ENCODE peak calls at places on chromosomes 1 and 21, in five cellular contexts. M is endodermal cell; Q is tibial artery; S is CD8-positive, alpha-beta memory T cell; N is transverse colon. P is an unnamed sample.

GRCh38 chr1:16046865-16047264 is 3.3 kb downstream of the CLCNKB start:
- DNase-seq in M (no peak), Q (no peak), S (no peak), N (no peak), P (no peak)

GRCh38 chr1:1059494-1060280 is 14.4 kb downstream of the RNF223 start:
- DNase-seq in M (peak), Q (peak), S (peak), N (peak), P (peak)

GRCh38 chr1:228650141-228650540 is 85.1 kb upstream of the RHOU start:
- DNase-seq in M (peak), Q (no peak), S (peak), N (no peak), P (no peak)

GRCh38 chr1:226882631-226883409 is 12.4 kb downstream of the PSEN2 start:
- DNase-seq in M (peak), Q (peak), S (no peak), N (peak), P (no peak)

GRCh38 chr1:2375923-2376260 is 15.5 kb downstream of the MORN1 start:
- DNase-seq in M (no peak), Q (no peak), S (no peak), N (no peak), P (no peak)

GRCh38 chr1:230158422-230159291 is 91.6 kb downstream of the GALNT2 start:
- DNase-seq in M (peak), Q (no peak), S (no peak), N (peak), P (no peak)

GRCh38 chr21:14677023-14677422 is 130.9 kb upstream of the SAMSN1 start:
- DNase-seq in M (no peak), Q (no peak), S (no peak), N (no peak), P (no peak)

GRCh38 chr1:192973202-192973601 is 86.0 kb downstream of the UCHL5 start:
- DNase-seq in M (no peak), Q (no peak), S (no peak), N (no peak), P (no peak)

GRCh38 chr1:160407819-160408801 is 7.7 kb downstream of the VANGL2 start:
- DNase-seq in M (peak), Q (no peak), S (no peak), N (peak), P (no peak)
- H3K27ac ChIP-seq in M (peak), Q (no peak), S (no peak), N (no peak), P (no peak)

GRCh38 chr1:3649342-3650247 is at the start of gene WRAP73:
- DNase-seq in M (peak), Q (peak), S (peak), N (peak), P (peak)
- H3K27ac ChIP-seq in M (no peak), Q (peak), S (peak), N (peak), P (peak)

GRCh38 chr21:43867332-43867703 is 2.3 kb downstream of the AGPAT3 start:
- DNase-seq in M (no peak), Q (no peak), S (no peak), N (no peak), P (no peak)
- H3K27ac ChIP-seq in M (no peak), Q (no peak), S (peak), N (peak), P (peak)

GRCh38 chr1:61043010-61043820 is 39.1 kb upstream of the NFIA start:
- DNase-seq in M (peak), Q (peak), S (peak), N (peak), P (peak)
- H3K27ac ChIP-seq in M (peak), Q (peak), S (no peak), N (peak), P (peak)

GRCh38 chr21:41249476-41249875 is 67.1 kb upstream of the FAM3B start:
- DNase-seq in M (peak), Q (no peak), S (no peak), N (no peak), P (peak)

GRCh38 chr21:41251961-41252642 is 64.5 kb upstream of the FAM3B start:
- DNase-seq in M (peak), Q (no peak), S (no peak), N (no peak), P (no peak)

GRCh38 chr21:41247976-41248545 is 68.5 kb upstream of the FAM3B start:
- DNase-seq in M (peak), Q (no peak), S (no peak), N (no peak), P (peak)

GRCh38 chr21:41247561-41247968 is 69.0 kb upstream of the FAM3B start:
- DNase-seq in M (peak), Q (peak), S (no peak), N (peak), P (peak)

GRCh38 chr21:41250519-41250918 is 66.1 kb upstream of the FAM3B start:
- DNase-seq in M (no peak), Q (no peak), S (no peak), N (no peak), P (peak)
- H3K27ac ChIP-seq in M (no peak), Q (peak), S (no peak), N (no peak), P (peak)

P was measured in esophagus muscularis mucosa.